ENCODE peak calls at places on chromosomes 3 and 15, in ten cellular contexts. N, T, I, E, V, F, K, R, U and J are unnamed samples.

GRCh38 chr3:161016417-161017313 is 88.5 kb downstream of the B3GALNT1 start:
- DNase-seq in N (no peak), T (no peak), I (no peak), E (no peak), V (no peak), F (no peak), K (no peak), R (no peak), U (no peak), J (no peak)

GRCh38 chr3:172522871-172523818 is at the start of gene TNFSF10:
- DNase-seq in N (peak), T (peak), I (peak), E (no peak), V (peak), F (no peak), K (no peak), R (no peak), U (peak), J (peak)

GRCh38 chr3:99483841-99484240 is 154.6 kb upstream of the COL8A1 start:
- DNase-seq in N (no peak), T (no peak), I (no peak), E (no peak), V (no peak), F (no peak), K (no peak), R (no peak), U (no peak), J (no peak)

GRCh38 chr3:106036706-106037105 is 167.9 kb upstream of the CBLB start:
- DNase-seq in N (no peak), T (no peak), I (no peak), E (no peak), V (no peak), F (peak), K (no peak), R (no peak), U (no peak), J (no peak)

GRCh38 chr3:61574854-61575253 is 13.5 kb downstream of the PTPRG start:
- DNase-seq in N (no peak), T (no peak), I (no peak), E (no peak), V (no peak), F (no peak), K (no peak), R (peak), U (no peak), J (no peak)

GRCh38 chr3:542030-542429 is 345.5 kb downstream of the CHL1 start:
- DNase-seq in N (no peak), T (no peak), I (no peak), E (no peak), V (no peak), F (no peak), K (no peak), R (no peak), U (no peak), J (no peak)

GRCh38 chr3:124774305-124774673 is 44.0 kb downstream of the UMPS start:
- DNase-seq in N (no peak), T (no peak), I (peak), E (no peak), V (no peak), F (no peak), K (no peak), R (peak), U (peak), J (peak)

GRCh38 chr15:66999601-67000000 is 65.8 kb upstream of the SMAD3 start:
- DNase-seq in N (no peak), T (no peak), I (no peak), E (no peak), V (no peak), F (no peak), K (no peak), R (no peak), U (no peak), J (no peak)

GRCh38 chr3:185129051-185129450 is 23.8 kb downstream of the C3orf70 start:
- DNase-seq in N (no peak), T (no peak), I (no peak), E (no peak), V (no peak), F (no peak), K (no peak), R (no peak), U (no peak), J (no peak)

GRCh38 chr15:44489464-44489863 is 47.5 kb upstream of the EIF3J start:
- DNase-seq in N (no peak), T (no peak), I (peak), E (no peak), V (no peak), F (no peak), K (no peak), R (peak), U (no peak), J (peak)

GRCh38 chr3:42662037-42662812 is 8.7 kb downstream of the ZBTB47 start:
- DNase-seq in N (no peak), T (no peak), I (no peak), E (no peak), V (no peak), F (no peak), K (no peak), R (no peak), U (no peak), J (no peak)

GRCh38 chr15:67116742-67117141 is 51.3 kb downstream of the SMAD3 start:
- DNase-seq in N (peak), T (no peak), I (peak), E (no peak), V (no peak), F (no peak), K (no peak), R (no peak), U (no peak), J (no peak)

GRCh38 chr15:28005004-28005527 is 94.0 kb downstream of the OCA2 start:
- DNase-seq in N (no peak), T (no peak), I (no peak), E (no peak), V (no peak), F (no peak), K (no peak), R (no peak), U (no peak), J (no peak)

GRCh38 chr15:66839511-66840112 is 137.6 kb downstream of the SMAD6 start:
- DNase-seq in N (no peak), T (no peak), I (no peak), E (no peak), V (no peak), F (no peak), K (no peak), R (no peak), U (no peak), J (no peak)